ENCODE peak calls at places on chromosomes 7 and 10, in five cellular contexts. B, C, A, W and T are unnamed samples.

GRCh38 chr7:26853788-26854393 is 10.5 kb downstream of the SKAP2 start:
- DNase-seq in B (peak; percentile 66), C (no peak), A (peak; percentile 48), W (no peak), T (no peak)

GRCh38 chr10:109103278-109103677 is 820.0 kb downstream of the XPNPEP1 start:
- DNase-seq in B (no peak), C (no peak), A (no peak), W (no peak), T (no peak)

GRCh38 chr10:5599613-5600520 is 66.5 kb downstream of the ASB13 start:
- DNase-seq in B (no peak), C (no peak), A (no peak), W (no peak), T (no peak)

GRCh38 chr7:119132439-119132838 is 907.9 kb downstream of the ANKRD7 start:
- DNase-seq in B (no peak), C (no peak), A (peak; percentile 3), W (no peak), T (no peak)

GRCh38 chr7:132276986-132277716 is 299.1 kb downstream of the PLXNA4 start:
- DNase-seq in B (no peak), C (no peak), A (peak; percentile 59), W (no peak), T (no peak)

GRCh38 chr7:75650062-75650461 is 88.7 kb downstream of the HIP1 start:
- DNase-seq in B (no peak), C (no peak), A (no peak), W (peak; percentile 87), T (no peak)

GRCh38 chr10:49512121-49512809 is 26.7 kb downstream of the ERCC6 start:
- DNase-seq in B (peak; percentile 58), C (no peak), A (peak; percentile 55), W (no peak), T (no peak)

GRCh38 chr10:71580415-71580814 is 139.2 kb downstream of the C10orf105 start:
- DNase-seq in B (no peak), C (no peak), A (no peak), W (no peak), T (no peak)

GRCh38 chr7:2730846-2731770 is 43.1 kb downstream of the AMZ1 start:
- DNase-seq in B (no peak), C (no peak), A (no peak), W (no peak), T (no peak)

GRCh38 chr7:2609001-2609411 is 22.8 kb upstream of the TTYH3 start:
- DNase-seq in B (peak; percentile 67), C (no peak), A (peak; percentile 62), W (no peak), T (no peak)

GRCh38 chr10:19877466-19878255 is 61.4 kb downstream of the PLXDC2 start:
- DNase-seq in B (no peak), C (no peak), A (no peak), W (no peak), T (no peak)

GRCh38 chr7:26965724-26966123 is 101.3 kb upstream of the SKAP2 start:
- DNase-seq in B (no peak), C (no peak), A (no peak), W (no peak), T (no peak)

GRCh38 chr10:92407305-92408016 is 116.5 kb downstream of the MARCHF5 start:
- DNase-seq in B (peak; percentile 15), C (no peak), A (peak; percentile 29), W (no peak), T (no peak)

GRCh38 chr10:35027567-35027966 is 62.6 kb downstream of the CUL2 start:
- DNase-seq in B (peak; percentile 57), C (no peak), A (peak; percentile 25), W (no peak), T (no peak)

GRCh38 chr10:114009281-114009996 is 34.2 kb upstream of the ADRB1 start:
- DNase-seq in B (no peak), C (no peak), A (no peak), W (no peak), T (no peak)

GRCh38 chr7:92737706-92738105 is 98.7 kb downstream of the CDK6 start:
- DNase-seq in B (no peak), C (no peak), A (no peak), W (no peak), T (no peak)

GRCh38 chr7:80851896-80852476 is 66.9 kb downstream of the SEMA3C start:
- DNase-seq in B (peak; percentile 60), C (no peak), A (no peak), W (no peak), T (no peak)

GRCh38 chr10:15439381-15439837 is 68.3 kb upstream of the FAM171A1 start:
- DNase-seq in B (peak; percentile 76), C (no peak), A (no peak), W (no peak), T (no peak)

GRCh38 chr10:79206300-79207095 is 137.7 kb downstream of the ZMIZ1 start:
- DNase-seq in B (no peak), C (no peak), A (no peak), W (no peak), T (no peak)

GRCh38 chr10:126398383-126398743 is 10.1 kb upstream of the ADAM12 start:
- DNase-seq in B (no peak), C (no peak), A (no peak), W (no peak), T (no peak)

GRCh38 chr10:73878365-73878764 is 4.0 kb upstream of the CAMK2G start:
- DNase-seq in B (no peak), C (no peak), A (no peak), W (no peak), T (no peak)

GRCh38 chr10:115854740-115855435 is 418.1 kb downstream of the GFRA1 start:
- DNase-seq in B (no peak), C (no peak), A (no peak), W (no peak), T (no peak)

GRCh38 chr10:60446070-60446833 is 56.6 kb upstream of the ANK3 start:
- DNase-seq in B (peak; percentile 52), C (no peak), A (no peak), W (no peak), T (no peak)

GRCh38 chr10:101850747-101851146 is 7.1 kb upstream of the KCNIP2 start:
- DNase-seq in B (no peak), C (no peak), A (no peak), W (no peak), T (no peak)

GRCh38 chr10:24847476-24847875 is 104.9 kb downstream of the PRTFDC1 start:
- DNase-seq in B (no peak), C (no peak), A (no peak), W (no peak), T (no peak)

GRCh38 chr10:5943536-5943935 is 33.8 kb downstream of the IL15RA start:
- DNase-seq in B (peak; percentile 73), C (no peak), A (no peak), W (peak; percentile 73), T (no peak)

GRCh38 chr7:19094971-19095370 is 22.5 kb downstream of the TWIST1 start:
- DNase-seq in B (no peak), C (no peak), A (no peak), W (no peak), T (no peak)

GRCh38 chr10:82742478-82742877 is 867.5 kb downstream of the NRG3 start:
- DNase-seq in B (peak; percentile 73), C (no peak), A (no peak), W (no peak), T (no peak)

GRCh38 chr10:54613162-54613561 is 187.9 kb downstream of the PCDH15 start:
- DNase-seq in B (peak; percentile 8), C (no peak), A (no peak), W (no peak), T (no peak)
- TF ChIP-seq CTCF in B (no peak), C (no peak), A (no peak), W (no peak), T (no peak)

GRCh38 chr7:87416682-87417587 is 58.5 kb downstream of the ABCB4 start:
- DNase-seq in B (peak; percentile 83), C (peak; percentile 65), A (peak; percentile 73), W (no peak), T (no peak)
- TF ChIP-seq CTCF in B (peak; percentile 56), C (peak; percentile 72), A (peak; percentile 71), W (peak; percentile 76), T (peak; percentile 82)

DNA sequence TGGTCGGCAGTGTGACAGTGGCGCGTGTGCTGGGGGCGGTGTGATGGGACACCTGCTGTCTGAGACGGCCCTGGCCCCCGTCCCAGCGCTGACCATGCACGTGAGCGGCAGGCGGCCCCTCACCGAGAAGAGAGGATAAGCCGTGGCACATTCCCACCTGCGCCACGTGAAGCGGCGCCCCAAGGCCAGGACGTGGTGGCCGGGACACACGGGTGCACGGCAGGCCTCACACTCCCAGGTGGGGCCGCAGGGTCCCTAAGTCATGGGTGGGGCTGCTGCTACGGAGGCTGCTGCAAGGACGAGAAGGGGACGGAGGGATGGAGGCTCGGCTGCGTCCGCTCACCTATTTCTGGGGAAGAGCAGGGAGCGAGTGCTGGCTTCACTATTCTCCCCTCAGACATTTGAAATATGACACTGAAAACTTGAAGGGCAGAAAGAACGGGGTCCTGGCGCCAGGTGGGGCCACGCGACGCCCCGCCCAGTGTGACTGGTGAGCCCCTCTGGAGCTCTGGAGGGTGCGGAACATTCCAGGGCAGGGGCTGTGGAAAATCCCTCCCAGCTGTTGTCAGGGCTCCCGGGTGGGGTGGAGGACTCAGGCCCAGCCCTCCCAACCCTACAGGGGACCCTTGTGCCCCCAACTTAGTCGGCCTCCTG is 7.5 kb downstream of the CYP2W1 start:
- DNase-seq in B (no peak), C (no peak), A (no peak), W (no peak), T (no peak)
- TF ChIP-seq CTCF in B (no peak), C (no peak), A (no peak), W (no peak), T (no peak)

DNA sequence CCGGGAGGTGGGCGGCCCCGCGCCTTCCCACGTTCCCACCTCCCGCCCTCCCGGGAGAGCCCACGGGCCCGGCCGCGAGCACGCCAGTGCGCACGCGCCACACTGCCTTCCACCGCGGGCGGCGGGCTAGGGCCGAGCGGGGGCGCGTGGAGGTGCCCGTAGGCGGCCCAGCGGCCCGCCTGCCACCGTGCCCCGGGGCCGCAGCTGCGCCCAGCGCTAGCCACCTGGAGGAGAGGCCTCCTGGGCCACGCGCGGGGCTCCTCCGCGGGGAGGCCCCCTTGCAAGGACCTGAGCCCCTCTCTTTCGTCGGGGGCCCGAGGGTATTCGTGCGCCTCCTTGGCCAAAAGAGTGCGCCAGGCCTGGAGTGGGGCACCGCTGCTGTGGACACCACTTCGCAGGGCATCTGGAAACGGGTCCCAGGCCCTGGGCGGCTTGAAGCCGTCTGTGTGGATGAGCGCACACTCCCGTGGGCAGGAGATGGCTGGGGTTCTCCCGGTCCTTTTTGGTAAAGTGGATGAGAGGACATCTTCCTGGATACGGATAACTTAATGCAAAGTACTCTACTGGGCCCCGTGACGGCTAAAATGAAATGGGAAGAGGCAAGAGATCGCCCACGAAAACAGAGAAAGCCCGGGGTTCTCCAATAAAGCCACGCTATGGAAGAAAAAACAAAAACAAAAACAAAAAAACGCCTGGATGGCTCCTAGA is 9.0 kb upstream of the EBF3 start:
- DNase-seq in B (no peak), C (no peak), A (no peak), W (no peak), T (no peak)
- TF ChIP-seq CTCF in B (no peak), C (no peak), A (no peak), W (no peak), T (no peak)

GRCh38 chr10:89555688-89556445 is 20.5 kb upstream of the SLC16A12 start:
- DNase-seq in B (peak; percentile 47), C (no peak), A (peak; percentile 34), W (no peak), T (no peak)
- TF ChIP-seq CTCF in B (peak; percentile 27), C (no peak), A (peak; percentile 44), W (no peak), T (no peak)